ENCODE peak calls at places on chromosomes 12 and 14, in six cellular contexts. F is A549, D is IMR-90, A is GM12878, Y is SK-N-SH, K is K562. X is an unnamed sample.

GRCh38 chr12:43148711-43149110 is 403.3 kb downstream of the ADAMTS20 start:
- DNase-seq in F (no peak), D (no peak), A (no peak), Y (no peak), K (no peak), X (no peak)

GRCh38 chr14:78933948-78934524 is 763.9 kb downstream of the NRXN3 start:
- DNase-seq in F (peak; percentile 42), D (peak; percentile 49), A (no peak), Y (peak; percentile 43), K (peak; percentile 6), X (peak; percentile 12)

GRCh38 chr12:728781-729180 is 23.6 kb upstream of the WNK1 start:
- DNase-seq in F (no peak), D (no peak), A (no peak), Y (no peak), K (no peak), X (no peak)

GRCh38 chr14:63770187-63770807 is 42.4 kb upstream of the SGPP1 start:
- DNase-seq in F (peak; percentile 61), D (peak; percentile 62), A (no peak), Y (peak; percentile 53), K (no peak), X (peak; percentile 57)

GRCh38 chr12:13504074-13504473 is 307.5 kb downstream of the EMP1 start:
- DNase-seq in F (no peak), D (no peak), A (no peak), Y (no peak), K (no peak), X (no peak)

GRCh38 chr14:74475678-74476077 is 17.4 kb downstream of the NPC2 start:
- DNase-seq in F (no peak), D (peak; percentile 63), A (no peak), Y (no peak), K (no peak), X (no peak)

GRCh38 chr12:132502149-132502881 is 12.4 kb downstream of the FBRSL1 start:
- DNase-seq in F (peak; percentile 25), D (no peak), A (no peak), Y (peak; percentile 82), K (peak; percentile 92), X (no peak)

GRCh38 chr14:29419736-29420135 is 507.9 kb downstream of the PRKD1 start:
- DNase-seq in F (no peak), D (no peak), A (no peak), Y (no peak), K (no peak), X (no peak)

GRCh38 chr14:94356379-94357056 is 31.9 kb downstream of the SERPINA1 start:
- DNase-seq in F (no peak), D (no peak), A (no peak), Y (no peak), K (no peak), X (no peak)

GRCh38 chr12:52956987-52957386 is 8.1 kb downstream of the KRT18 start:
- DNase-seq in F (peak; percentile 69), D (peak; percentile 70), A (no peak), Y (no peak), K (no peak), X (no peak)

GRCh38 chr14:35637269-35637668 is 103.3 kb downstream of the INSM2 start:
- DNase-seq in F (no peak), D (no peak), A (no peak), Y (no peak), K (no peak), X (no peak)

GRCh38 chr12:42588981-42589464 is 523 bp downstream of the PRICKLE1 start:
- DNase-seq in F (peak; percentile 31), D (peak; percentile 38), A (no peak), Y (peak; percentile 74), K (peak; percentile 16), X (no peak)

GRCh38 chr12:26124491-26125450 is at the start of gene BHLHE41:
- DNase-seq in F (no peak), D (peak; percentile 36), A (no peak), Y (peak; percentile 77), K (peak; percentile 47), X (no peak)

GRCh38 chr12:65517656-65518210 is 239.2 kb downstream of the MSRB3 start:
- DNase-seq in F (no peak), D (no peak), A (no peak), Y (no peak), K (no peak), X (no peak)

GRCh38 chr14:65229431-65230286 is 127.3 kb upstream of the MAX start:
- DNase-seq in F (no peak), D (no peak), A (no peak), Y (peak; percentile 59), K (peak; percentile 21), X (peak; percentile 72)

GRCh38 chr12:123808167-123808566 is 46.1 kb downstream of the DNAH10 start:
- DNase-seq in F (peak; percentile 60), D (peak; percentile 7), A (no peak), Y (peak; percentile 44), K (peak; percentile 50), X (peak; percentile 16)

GRCh38 chr12:50482566-50482965 is 22.2 kb upstream of the DIP2B start:
- DNase-seq in F (no peak), D (peak; percentile 29), A (no peak), Y (no peak), K (no peak), X (no peak)

GRCh38 chr12:54015210-54015931 is 6.6 kb downstream of the HOXC8 start:
- DNase-seq in F (no peak), D (no peak), A (no peak), Y (no peak), K (no peak), X (no peak)

GRCh38 chr12:32400114-32400672 is 835 bp downstream of the FGD4 start:
- DNase-seq in F (peak; percentile 30), D (no peak), A (no peak), Y (peak; percentile 30), K (peak; percentile 9), X (no peak)

GRCh38 chr12:118494776-118495175 is 118.4 kb downstream of the SUDS3 start:
- DNase-seq in F (no peak), D (no peak), A (no peak), Y (no peak), K (no peak), X (no peak)

GRCh38 chr14:75291331-75291730 is 12.7 kb downstream of the FOS start:
- DNase-seq in F (no peak), D (no peak), A (no peak), Y (no peak), K (no peak), X (no peak)

GRCh38 chr12:131362290-131363211 is 348.3 kb upstream of the SFSWAP start:
- DNase-seq in F (no peak), D (no peak), A (no peak), Y (no peak), K (no peak), X (no peak)

GRCh38 chr12:42186793-42187192 is 42.1 kb upstream of the GXYLT1 start:
- DNase-seq in F (no peak), D (no peak), A (no peak), Y (no peak), K (no peak), X (no peak)

DNA sequence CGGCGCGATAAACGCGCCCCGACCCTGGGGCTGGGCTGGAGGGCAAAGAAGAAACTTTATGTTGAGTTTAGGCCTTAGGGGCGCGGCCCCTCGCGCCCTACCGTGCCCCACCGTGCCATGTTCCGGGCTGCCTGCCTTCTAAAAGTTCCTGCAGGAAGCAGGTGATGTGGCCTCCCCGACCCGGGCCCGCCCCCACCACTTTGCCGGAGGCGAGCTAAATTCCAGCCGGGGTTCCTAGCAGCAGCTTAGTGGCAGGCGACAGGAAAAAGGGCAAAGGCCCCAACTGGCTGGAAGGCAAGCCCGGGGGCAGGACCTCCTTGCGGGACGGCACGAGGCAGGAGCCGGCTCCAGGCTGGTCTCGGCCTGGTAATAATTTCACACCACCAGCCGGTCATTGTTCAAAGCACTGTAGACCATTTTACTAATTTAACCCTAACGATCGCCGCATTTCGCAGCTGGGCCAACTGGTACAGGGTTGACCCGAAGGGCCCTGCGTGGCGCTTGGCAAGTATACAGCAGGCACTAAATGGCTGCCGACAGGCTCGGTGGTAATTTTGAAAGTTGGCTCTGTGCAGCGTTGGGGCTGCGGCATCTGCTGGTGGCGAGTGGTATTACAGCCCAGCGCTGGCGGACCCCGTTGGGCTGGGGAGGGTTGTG is 895 bp upstream of the CCDC88C start:
- DNase-seq in F (peak; percentile 68), D (peak; percentile 17), A (no peak), Y (peak; percentile 78), K (peak; percentile 43), X (peak; percentile 38)
- TF ChIP-seq SMC3 in F (peak; percentile 74), D (peak; percentile 59), A (peak; percentile 90), Y (peak; percentile 89), K (peak; percentile 56), X (peak; percentile 50)

GRCh38 chr14:58298477-58298879 is at the start of gene ARID4A:
- DNase-seq in F (no peak), D (no peak), A (no peak), Y (no peak), K (peak; percentile 76), X (no peak)
- TF ChIP-seq SMC3 in F (no peak), D (no peak), A (no peak), Y (no peak), K (no peak), X (no peak)

GRCh38 chr14:71355324-71356201 is 448.3 kb downstream of the PCNX1 start:
- DNase-seq in F (no peak), D (peak; percentile 68), A (no peak), Y (peak; percentile 33), K (peak; percentile 31), X (no peak)
- TF ChIP-seq SMC3 in F (no peak), D (no peak), A (no peak), Y (no peak), K (no peak), X (no peak)

GRCh38 chr14:37931998-37932397 is 275.7 kb upstream of the SSTR1 start:
- DNase-seq in F (no peak), D (no peak), A (no peak), Y (no peak), K (no peak), X (no peak)
- TF ChIP-seq SMC3 in F (no peak), D (no peak), A (no peak), Y (no peak), K (no peak), X (no peak)

GRCh38 chr12:56021882-56022497 is 1.1 kb downstream of the IKZF4 start:
- DNase-seq in F (no peak), D (no peak), A (no peak), Y (peak; percentile 52), K (no peak), X (no peak)

GRCh38 chr12:56017181-56017580 is 3.7 kb upstream of the IKZF4 start:
- DNase-seq in F (no peak), D (no peak), A (no peak), Y (no peak), K (no peak), X (no peak)

DNA sequence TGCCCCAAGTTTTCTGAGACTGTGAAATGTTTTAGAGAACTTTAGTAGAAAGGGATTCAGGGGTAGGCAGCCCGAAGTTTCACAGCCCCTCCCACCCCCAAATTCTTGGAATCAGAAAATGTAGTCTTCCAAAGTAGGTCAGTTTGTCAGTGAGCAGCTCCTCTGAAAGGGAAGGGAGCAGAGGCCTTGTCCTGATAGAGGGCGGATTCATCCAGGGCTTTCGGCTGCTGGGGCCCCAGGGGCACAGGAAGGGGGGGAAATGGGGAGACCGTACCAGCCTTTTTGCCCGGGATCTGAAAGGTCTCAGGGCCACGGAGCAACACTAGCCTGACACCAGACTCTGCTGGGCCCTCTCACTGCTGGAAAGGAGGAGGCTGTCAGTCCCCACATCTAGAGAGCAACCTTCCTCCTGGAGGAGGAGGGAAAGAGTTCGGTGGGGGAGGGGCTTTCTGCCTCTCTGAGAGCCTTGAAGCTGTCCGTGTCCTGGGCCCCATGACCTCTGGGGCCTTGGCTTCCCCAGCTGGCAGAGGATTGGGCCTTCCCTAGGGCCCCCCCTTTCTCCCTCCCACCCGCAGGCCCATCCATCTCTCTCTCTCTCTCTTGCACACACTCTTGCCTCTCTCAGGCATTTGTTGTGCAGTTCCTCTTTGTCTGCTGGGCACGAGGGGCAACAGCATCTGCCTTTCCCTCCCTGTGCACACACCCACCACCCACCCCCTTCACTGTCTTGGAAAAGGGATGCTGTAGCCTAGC is at the start of gene IKZF4:
- DNase-seq in F (no peak), D (peak; percentile 48), A (no peak), Y (peak; percentile 68), K (peak; percentile 77), X (no peak)
- TF ChIP-seq SMC3 in F (no peak), D (no peak), A (no peak), Y (no peak), K (no peak), X (no peak)